ENCODE peak calls at places on chromosome 14, in nine cellular contexts. One of them, this sample, is unnamed.

GRCh38 chr14:57999471-57999870 is 133.6 kb upstream of the SLC35F4 start:
- DNase-seq in brain microvascular endothelial cell: no peak
- DNase-seq in fibroblast of lung: no peak
- DNase-seq in AG04450: no peak
- DNase-seq in fibroblast of mammary gland: peak
- DNase-seq in tibial artery: no peak
- DNase-seq in right atrium auricular region: no peak
- DNase-seq in fibroblast of pulmonary artery: no peak
- DNase-seq in A549: no peak
- DNase-seq in this sample: no peak

GRCh38 chr14:89442280-89442679 is 25.2 kb upstream of the FOXN3 start:
- DNase-seq in brain microvascular endothelial cell: no peak
- DNase-seq in fibroblast of lung: no peak
- DNase-seq in AG04450: no peak
- DNase-seq in fibroblast of mammary gland: no peak
- DNase-seq in tibial artery: peak
- DNase-seq in right atrium auricular region: no peak
- DNase-seq in fibroblast of pulmonary artery: no peak
- DNase-seq in A549: no peak
- DNase-seq in this sample: no peak

GRCh38 chr14:96040836-96041371 is 1.7 kb downstream of the C14orf132 start:
- DNase-seq in brain microvascular endothelial cell: no peak
- DNase-seq in fibroblast of lung: peak
- DNase-seq in AG04450: no peak
- DNase-seq in fibroblast of mammary gland: no peak
- DNase-seq in tibial artery: no peak
- DNase-seq in right atrium auricular region: no peak
- DNase-seq in fibroblast of pulmonary artery: peak
- DNase-seq in A549: no peak
- DNase-seq in this sample: no peak

GRCh38 chr14:53278602-53279506 is 125.7 kb upstream of the DDHD1 start:
- DNase-seq in brain microvascular endothelial cell: peak
- DNase-seq in fibroblast of lung: peak
- DNase-seq in AG04450: peak
- DNase-seq in fibroblast of mammary gland: peak
- DNase-seq in tibial artery: no peak
- DNase-seq in right atrium auricular region: no peak
- DNase-seq in fibroblast of pulmonary artery: peak
- DNase-seq in A549: no peak
- DNase-seq in this sample: peak

GRCh38 chr14:52313493-52313881 is 625 bp upstream of the PTGER2 start:
- DNase-seq in brain microvascular endothelial cell: no peak
- DNase-seq in fibroblast of lung: no peak
- DNase-seq in AG04450: no peak
- DNase-seq in fibroblast of mammary gland: peak
- DNase-seq in tibial artery: no peak
- DNase-seq in right atrium auricular region: no peak
- DNase-seq in fibroblast of pulmonary artery: peak
- DNase-seq in A549: no peak
- DNase-seq in this sample: no peak

GRCh38 chr14:61561657-61562276 is 133.5 kb upstream of the HIF1A start:
- DNase-seq in brain microvascular endothelial cell: peak
- DNase-seq in fibroblast of lung: peak
- DNase-seq in AG04450: peak
- DNase-seq in fibroblast of mammary gland: peak
- DNase-seq in tibial artery: peak
- DNase-seq in right atrium auricular region: peak
- DNase-seq in fibroblast of pulmonary artery: peak
- DNase-seq in A549: peak
- DNase-seq in this sample: peak

GRCh38 chr14:24960816-24961215 is 89.1 kb downstream of the STXBP6 start:
- DNase-seq in brain microvascular endothelial cell: no peak
- DNase-seq in fibroblast of lung: peak
- DNase-seq in AG04450: no peak
- DNase-seq in fibroblast of mammary gland: peak
- DNase-seq in tibial artery: no peak
- DNase-seq in right atrium auricular region: no peak
- DNase-seq in fibroblast of pulmonary artery: no peak
- DNase-seq in A549: no peak
- DNase-seq in this sample: no peak

GRCh38 chr14:34328178-34328577 is 133.9 kb downstream of the SPTSSA start:
- DNase-seq in brain microvascular endothelial cell: no peak
- DNase-seq in fibroblast of lung: peak
- DNase-seq in AG04450: no peak
- DNase-seq in fibroblast of mammary gland: no peak
- DNase-seq in tibial artery: no peak
- DNase-seq in right atrium auricular region: no peak
- DNase-seq in fibroblast of pulmonary artery: no peak
- DNase-seq in A549: no peak
- DNase-seq in this sample: no peak

GRCh38 chr14:94164685-94165431 is 9.3 kb upstream of the PPP4R4 start:
- DNase-seq in brain microvascular endothelial cell: no peak
- DNase-seq in fibroblast of lung: no peak
- DNase-seq in AG04450: no peak
- DNase-seq in fibroblast of mammary gland: no peak
- DNase-seq in tibial artery: peak
- DNase-seq in right atrium auricular region: no peak
- DNase-seq in fibroblast of pulmonary artery: no peak
- DNase-seq in A549: no peak
- DNase-seq in this sample: peak

GRCh38 chr14:67763158-67763822 is 53.1 kb downstream of the ZFYVE26 start:
- DNase-seq in brain microvascular endothelial cell: no peak
- DNase-seq in fibroblast of lung: no peak
- DNase-seq in AG04450: no peak
- DNase-seq in fibroblast of mammary gland: no peak
- DNase-seq in tibial artery: no peak
- DNase-seq in right atrium auricular region: no peak
- DNase-seq in fibroblast of pulmonary artery: no peak
- DNase-seq in A549: no peak
- DNase-seq in this sample: no peak

GRCh38 chr14:99819514-99819913 is 26.3 kb downstream of the EML1 start:
- DNase-seq in brain microvascular endothelial cell: no peak
- DNase-seq in fibroblast of lung: no peak
- DNase-seq in AG04450: no peak
- DNase-seq in fibroblast of mammary gland: no peak
- DNase-seq in tibial artery: no peak
- DNase-seq in right atrium auricular region: no peak
- DNase-seq in fibroblast of pulmonary artery: no peak
- DNase-seq in A549: no peak
- DNase-seq in this sample: no peak

GRCh38 chr14:93977790-93978581 is 1.6 kb upstream of the ASB2 start:
- DNase-seq in brain microvascular endothelial cell: no peak
- DNase-seq in fibroblast of lung: peak
- DNase-seq in AG04450: no peak
- DNase-seq in fibroblast of mammary gland: no peak
- DNase-seq in tibial artery: no peak
- DNase-seq in right atrium auricular region: no peak
- DNase-seq in fibroblast of pulmonary artery: no peak
- DNase-seq in A549: no peak
- DNase-seq in this sample: no peak

GRCh38 chr14:50531595-50532501 is 521 bp downstream of the MAP4K5 start:
- DNase-seq in brain microvascular endothelial cell: peak
- DNase-seq in fibroblast of lung: peak
- DNase-seq in AG04450: no peak
- DNase-seq in fibroblast of mammary gland: peak
- DNase-seq in tibial artery: peak
- DNase-seq in right atrium auricular region: no peak
- DNase-seq in fibroblast of pulmonary artery: peak
- DNase-seq in A549: no peak
- DNase-seq in this sample: no peak

GRCh38 chr14:100804558-100805309 is 21.2 kb upstream of the MEG3 start:
- DNase-seq in brain microvascular endothelial cell: no peak
- DNase-seq in fibroblast of lung: no peak
- DNase-seq in AG04450: no peak
- DNase-seq in fibroblast of mammary gland: no peak
- DNase-seq in tibial artery: no peak
- DNase-seq in right atrium auricular region: no peak
- DNase-seq in fibroblast of pulmonary artery: no peak
- DNase-seq in A549: no peak
- DNase-seq in this sample: no peak

GRCh38 chr14:52068741-52069616 is at the start of gene NID2:
- DNase-seq in brain microvascular endothelial cell: peak
- DNase-seq in fibroblast of lung: peak
- DNase-seq in AG04450: peak
- DNase-seq in fibroblast of mammary gland: peak
- DNase-seq in tibial artery: peak
- DNase-seq in right atrium auricular region: peak
- DNase-seq in fibroblast of pulmonary artery: peak
- DNase-seq in A549: peak
- DNase-seq in this sample: peak

GRCh38 chr14:74609721-74610120 is 2.3 kb downstream of the LTBP2 start:
- DNase-seq in brain microvascular endothelial cell: peak
- DNase-seq in fibroblast of lung: peak
- DNase-seq in AG04450: no peak
- DNase-seq in fibroblast of mammary gland: peak
- DNase-seq in tibial artery: no peak
- DNase-seq in right atrium auricular region: no peak
- DNase-seq in fibroblast of pulmonary artery: peak
- DNase-seq in A549: no peak
- DNase-seq in this sample: no peak

GRCh38 chr14:37599527-37600368 is 4.3 kb downstream of the TTC6 start:
- DNase-seq in brain microvascular endothelial cell: no peak
- DNase-seq in fibroblast of lung: no peak
- DNase-seq in AG04450: no peak
- DNase-seq in fibroblast of mammary gland: no peak
- DNase-seq in tibial artery: no peak
- DNase-seq in right atrium auricular region: no peak
- DNase-seq in fibroblast of pulmonary artery: no peak
- DNase-seq in A549: no peak
- DNase-seq in this sample: no peak
- H3K4me3 ChIP-seq in brain microvascular endothelial cell: no peak
- H3K4me3 ChIP-seq in fibroblast of lung: no peak
- H3K4me3 ChIP-seq in AG04450: no peak
- H3K4me3 ChIP-seq in fibroblast of mammary gland: no peak
- H3K4me3 ChIP-seq in tibial artery: no peak
- H3K4me3 ChIP-seq in right atrium auricular region: no peak
- H3K4me3 ChIP-seq in fibroblast of pulmonary artery: no peak
- H3K4me3 ChIP-seq in A549: no peak
- H3K4me3 ChIP-seq in this sample: no peak

GRCh38 chr14:21022686-21023085 is 2.2 kb downstream of the NDRG2 start:
- DNase-seq in brain microvascular endothelial cell: no peak
- DNase-seq in fibroblast of lung: no peak
- DNase-seq in AG04450: no peak
- DNase-seq in fibroblast of mammary gland: no peak
- DNase-seq in tibial artery: no peak
- DNase-seq in right atrium auricular region: no peak
- DNase-seq in fibroblast of pulmonary artery: no peak
- DNase-seq in A549: no peak
- DNase-seq in this sample: no peak
- H3K4me3 ChIP-seq in brain microvascular endothelial cell: no peak
- H3K4me3 ChIP-seq in fibroblast of lung: no peak
- H3K4me3 ChIP-seq in AG04450: no peak
- H3K4me3 ChIP-seq in fibroblast of mammary gland: no peak
- H3K4me3 ChIP-seq in tibial artery: peak
- H3K4me3 ChIP-seq in right atrium auricular region: peak
- H3K4me3 ChIP-seq in fibroblast of pulmonary artery: no peak
- H3K4me3 ChIP-seq in A549: no peak
- H3K4me3 ChIP-seq in this sample: no peak

DNA sequence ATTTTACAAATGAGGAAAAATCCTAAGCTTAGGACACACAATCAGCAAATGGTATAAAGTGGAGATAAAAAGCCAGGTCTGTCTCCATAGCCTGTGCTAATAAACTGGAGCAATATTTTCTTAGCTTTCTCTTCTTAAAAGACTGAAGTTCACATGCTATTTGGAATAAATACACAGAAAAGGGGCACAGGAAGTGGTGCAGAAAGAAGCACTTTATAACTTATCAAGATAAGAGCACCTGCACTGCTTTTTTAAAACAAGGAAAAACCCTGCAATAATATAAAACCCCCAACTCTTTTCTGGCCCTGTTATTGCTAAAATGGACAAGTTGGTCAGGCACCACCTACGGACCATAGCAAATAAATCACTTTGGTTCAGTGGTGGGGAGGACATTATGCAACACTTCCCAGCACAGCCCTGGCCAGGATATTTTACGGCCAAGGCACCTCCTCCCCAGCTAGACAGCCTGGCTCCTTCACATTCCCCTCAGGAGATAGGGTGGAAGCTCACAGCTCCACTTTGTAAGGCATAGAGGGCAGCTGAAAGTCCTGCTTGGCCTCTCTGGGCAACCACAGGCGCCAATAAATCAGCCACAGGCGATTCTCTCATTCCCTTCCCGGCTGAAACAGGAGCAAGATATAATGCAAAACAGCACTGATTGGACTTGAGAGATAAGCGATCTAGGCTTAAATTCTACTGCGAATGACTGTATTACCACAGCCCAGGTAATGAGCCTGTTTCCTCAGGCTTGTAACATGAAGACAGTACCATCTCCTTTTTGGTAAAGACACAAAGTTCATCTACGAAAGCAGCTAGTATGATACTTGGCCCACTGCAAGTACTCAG is 2.1 kb downstream of the ZBTB25 start:
- DNase-seq in brain microvascular endothelial cell: peak
- DNase-seq in fibroblast of lung: peak
- DNase-seq in AG04450: no peak
- DNase-seq in fibroblast of mammary gland: peak
- DNase-seq in tibial artery: peak
- DNase-seq in right atrium auricular region: peak
- DNase-seq in fibroblast of pulmonary artery: peak
- DNase-seq in A549: no peak
- DNase-seq in this sample: peak
- H3K4me3 ChIP-seq in brain microvascular endothelial cell: peak
- H3K4me3 ChIP-seq in fibroblast of lung: peak
- H3K4me3 ChIP-seq in AG04450: peak
- H3K4me3 ChIP-seq in fibroblast of mammary gland: peak
- H3K4me3 ChIP-seq in tibial artery: peak
- H3K4me3 ChIP-seq in right atrium auricular region: peak
- H3K4me3 ChIP-seq in fibroblast of pulmonary artery: peak
- H3K4me3 ChIP-seq in A549: peak
- H3K4me3 ChIP-seq in this sample: peak

GRCh38 chr14:103103461-103104388 is 9.2 kb downstream of the EXOC3L4 start:
- DNase-seq in brain microvascular endothelial cell: no peak
- DNase-seq in fibroblast of lung: peak
- DNase-seq in AG04450: no peak
- DNase-seq in fibroblast of mammary gland: peak
- DNase-seq in tibial artery: no peak
- DNase-seq in right atrium auricular region: no peak
- DNase-seq in fibroblast of pulmonary artery: peak
- DNase-seq in A549: peak
- DNase-seq in this sample: no peak
- H3K4me3 ChIP-seq in brain microvascular endothelial cell: no peak
- H3K4me3 ChIP-seq in fibroblast of lung: no peak
- H3K4me3 ChIP-seq in AG04450: no peak
- H3K4me3 ChIP-seq in fibroblast of mammary gland: no peak
- H3K4me3 ChIP-seq in tibial artery: no peak
- H3K4me3 ChIP-seq in right atrium auricular region: no peak
- H3K4me3 ChIP-seq in fibroblast of pulmonary artery: no peak
- H3K4me3 ChIP-seq in A549: peak
- H3K4me3 ChIP-seq in this sample: peak

GRCh38 chr14:104139460-104140212 is 1.2 kb downstream of the KIF26A start:
- DNase-seq in brain microvascular endothelial cell: no peak
- DNase-seq in fibroblast of lung: no peak
- DNase-seq in AG04450: no peak
- DNase-seq in fibroblast of mammary gland: no peak
- DNase-seq in tibial artery: peak
- DNase-seq in right atrium auricular region: no peak
- DNase-seq in fibroblast of pulmonary artery: no peak
- DNase-seq in A549: no peak
- DNase-seq in this sample: no peak
- H3K4me3 ChIP-seq in brain microvascular endothelial cell: no peak
- H3K4me3 ChIP-seq in fibroblast of lung: no peak
- H3K4me3 ChIP-seq in AG04450: no peak
- H3K4me3 ChIP-seq in fibroblast of mammary gland: no peak
- H3K4me3 ChIP-seq in tibial artery: peak
- H3K4me3 ChIP-seq in right atrium auricular region: peak
- H3K4me3 ChIP-seq in fibroblast of pulmonary artery: no peak
- H3K4me3 ChIP-seq in A549: peak
- H3K4me3 ChIP-seq in this sample: no peak

GRCh38 chr14:23557521-23557920 is 1.4 kb downstream of the THTPA start:
- DNase-seq in brain microvascular endothelial cell: no peak
- DNase-seq in fibroblast of lung: no peak
- DNase-seq in AG04450: no peak
- DNase-seq in fibroblast of mammary gland: no peak
- DNase-seq in tibial artery: no peak
- DNase-seq in right atrium auricular region: no peak
- DNase-seq in fibroblast of pulmonary artery: no peak
- DNase-seq in A549: no peak
- DNase-seq in this sample: no peak
- H3K4me3 ChIP-seq in brain microvascular endothelial cell: no peak
- H3K4me3 ChIP-seq in fibroblast of lung: no peak
- H3K4me3 ChIP-seq in AG04450: no peak
- H3K4me3 ChIP-seq in fibroblast of mammary gland: peak
- H3K4me3 ChIP-seq in tibial artery: peak
- H3K4me3 ChIP-seq in right atrium auricular region: no peak
- H3K4me3 ChIP-seq in fibroblast of pulmonary artery: no peak
- H3K4me3 ChIP-seq in A549: peak
- H3K4me3 ChIP-seq in this sample: no peak

This sample was measured in skeletal muscle cell.